ENCODE peak calls at places on chromosomes 13 and 19, in eight cellular contexts. S is fibroblast of lung, J is DND-41, P is astrocyte, T is endothelial cell of umbilical vein, Z is PC-3, R is mammary epithelial cell, F is GM23338. A is an unnamed sample.

GRCh38 chr13:37029617-37030016 is 29.0 kb downstream of the EXOSC8 start:
- DNase-seq in S (peak), J (no peak), P (peak), T (peak), Z (no peak), R (no peak), F (no peak), A (peak)

GRCh38 chr19:3056454-3057016 is 5.8 kb downstream of the TLE5 start:
- DNase-seq in S (no peak), J (no peak), P (no peak), T (no peak), Z (no peak), R (no peak), F (no peak), A (no peak)

GRCh38 chr19:34317311-34317927 is 47.6 kb upstream of the GPI start:
- DNase-seq in S (peak), J (no peak), P (peak), T (peak), Z (no peak), R (peak), F (no peak), A (peak)

GRCh38 chr19:51751655-51752054 is at the start of gene FPR1:
- DNase-seq in S (peak), J (no peak), P (peak), T (no peak), Z (peak), R (peak), F (no peak), A (no peak)

GRCh38 chr13:113337976-113338375 is 26.0 kb downstream of the GRTP1 start:
- DNase-seq in S (no peak), J (no peak), P (no peak), T (no peak), Z (no peak), R (no peak), F (no peak), A (no peak)

GRCh38 chr13:75180805-75181455 is 301.0 kb downstream of the TBC1D4 start:
- DNase-seq in S (peak), J (no peak), P (peak), T (peak), Z (peak), R (no peak), F (no peak), A (peak)

GRCh38 chr19:46668662-46669061 is 7.7 kb upstream of the DACT3 start:
- DNase-seq in S (no peak), J (no peak), P (no peak), T (no peak), Z (no peak), R (no peak), F (no peak), A (no peak)

GRCh38 chr13:73822671-73823592 is 311.3 kb downstream of the KLF12 start:
- DNase-seq in S (no peak), J (no peak), P (no peak), T (peak), Z (no peak), R (no peak), F (no peak), A (no peak)

GRCh38 chr19:5321851-5322681 is 18.5 kb downstream of the PTPRS start:
- DNase-seq in S (no peak), J (no peak), P (no peak), T (no peak), Z (no peak), R (no peak), F (peak), A (no peak)

GRCh38 chr13:37241786-37242185 is 136.3 kb upstream of the CSNK1A1L start:
- DNase-seq in S (peak), J (no peak), P (peak), T (no peak), Z (no peak), R (no peak), F (no peak), A (no peak)

GRCh38 chr13:60261432-60262351 is 98.0 kb upstream of the DIAPH3 start:
- DNase-seq in S (no peak), J (no peak), P (no peak), T (no peak), Z (no peak), R (no peak), F (peak), A (no peak)

GRCh38 chr19:58550362-58551122 is 4.4 kb downstream of the CHMP2A start:
- DNase-seq in S (no peak), J (peak), P (no peak), T (no peak), Z (no peak), R (no peak), F (no peak), A (no peak)

GRCh38 chr13:29959086-29959485 is 108.7 kb upstream of the UBL3 start:
- DNase-seq in S (no peak), J (no peak), P (no peak), T (no peak), Z (no peak), R (no peak), F (peak), A (no peak)

GRCh38 chr13:50303963-50304721 is 288.9 kb downstream of the KCNRG start:
- DNase-seq in S (no peak), J (no peak), P (no peak), T (no peak), Z (no peak), R (no peak), F (no peak), A (no peak)

GRCh38 chr19:35066691-35067563 is 25.4 kb downstream of the HPN start:
- DNase-seq in S (peak), J (peak), P (peak), T (peak), Z (peak), R (peak), F (peak), A (peak)

GRCh38 chr19:459724-460511 is 915 bp downstream of the SHC2 start:
- DNase-seq in S (peak), J (no peak), P (peak), T (peak), Z (peak), R (no peak), F (peak), A (peak)
- TF ChIP-seq EZH2 in S (peak), J (no peak), P (peak), T (peak), Z (no peak), R (no peak), F (peak), A (peak)

GRCh38 chr13:96994030-96994848 is at the start of gene OXGR1:
- DNase-seq in S (no peak), J (no peak), P (no peak), T (no peak), Z (no peak), R (no peak), F (peak), A (peak)
- TF ChIP-seq EZH2 in S (no peak), J (no peak), P (no peak), T (peak), Z (no peak), R (no peak), F (no peak), A (no peak)

DNA sequence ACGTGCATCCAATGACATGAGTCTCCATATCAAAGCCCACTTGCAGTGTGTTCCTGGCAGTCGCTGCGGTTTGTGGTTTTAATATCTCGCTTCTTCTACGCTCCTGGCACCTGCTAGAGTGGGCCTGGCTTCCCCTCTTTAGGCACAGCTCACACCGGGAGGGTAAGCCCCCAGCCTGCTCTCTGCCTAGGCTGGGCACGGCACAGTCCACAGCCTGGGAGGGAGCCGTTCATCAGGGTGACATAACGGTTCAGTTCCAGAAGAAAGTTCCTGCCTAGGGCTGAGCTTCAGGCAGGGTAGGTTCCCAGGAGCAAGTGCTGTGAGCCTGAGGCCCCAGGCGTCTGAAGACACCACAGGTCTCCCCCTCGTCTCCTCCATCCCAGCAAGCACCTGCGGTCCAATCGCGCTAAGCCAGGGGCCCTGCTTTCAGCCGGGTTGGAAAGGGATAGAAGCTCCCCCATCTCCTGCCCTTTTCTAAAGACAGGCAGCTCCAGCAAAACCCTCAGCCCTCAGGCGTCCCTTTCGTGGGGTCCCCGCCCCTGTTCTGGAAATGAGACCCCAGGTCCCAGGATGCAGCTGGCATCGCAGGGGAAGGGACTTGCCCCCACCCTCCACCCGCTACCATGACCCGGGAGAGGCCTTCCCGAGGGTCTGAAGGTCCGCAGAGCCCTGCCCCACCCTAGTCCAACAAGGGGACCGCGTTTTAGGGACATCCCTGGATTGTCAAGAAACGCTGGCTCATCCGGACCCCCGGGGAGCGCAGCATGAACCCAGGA is 121.6 kb upstream of the ZNF507 start:
- DNase-seq in S (no peak), J (peak), P (no peak), T (no peak), Z (no peak), R (peak), F (peak), A (no peak)
- TF ChIP-seq EZH2 in S (no peak), J (no peak), P (no peak), T (no peak), Z (no peak), R (no peak), F (no peak), A (no peak)

GRCh38 chr19:54317108-54317964 is 4.4 kb upstream of the LILRA5 start:
- DNase-seq in S (no peak), J (no peak), P (no peak), T (no peak), Z (no peak), R (no peak), F (peak), A (no peak)
- TF ChIP-seq EZH2 in S (no peak), J (no peak), P (no peak), T (no peak), Z (no peak), R (no peak), F (no peak), A (no peak)

GRCh38 chr13:43785681-43786471 is 896 bp downstream of the ENOX1 start:
- DNase-seq in S (peak), J (no peak), P (peak), T (peak), Z (peak), R (peak), F (peak), A (peak)
- TF ChIP-seq EZH2 in S (no peak), J (no peak), P (no peak), T (peak), Z (no peak), R (no peak), F (peak), A (no peak)

GRCh38 chr13:45861352-45861751 is 9.8 kb upstream of the SIAH3 start:
- DNase-seq in S (peak), J (no peak), P (no peak), T (peak), Z (peak), R (peak), F (no peak), A (no peak)
- TF ChIP-seq EZH2 in S (no peak), J (no peak), P (no peak), T (no peak), Z (no peak), R (no peak), F (no peak), A (no peak)

GRCh38 chr19:18788782-18789421 is 2.2 kb downstream of the COMP start:
- DNase-seq in S (no peak), J (no peak), P (no peak), T (no peak), Z (no peak), R (no peak), F (peak), A (no peak)
- TF ChIP-seq EZH2 in S (peak), J (no peak), P (peak), T (peak), Z (no peak), R (peak), F (peak), A (no peak)

GRCh38 chr13:39415003-39415402 is 188.0 kb downstream of the LHFPL6 start:
- DNase-seq in S (peak), J (no peak), P (no peak), T (peak), Z (no peak), R (no peak), F (no peak), A (peak)

GRCh38 chr13:39408512-39408911 is 194.5 kb downstream of the LHFPL6 start:
- DNase-seq in S (no peak), J (no peak), P (no peak), T (no peak), Z (no peak), R (no peak), F (no peak), A (no peak)

GRCh38 chr13:39414339-39414738 is 188.7 kb downstream of the LHFPL6 start:
- DNase-seq in S (no peak), J (no peak), P (no peak), T (no peak), Z (no peak), R (no peak), F (no peak), A (no peak)

GRCh38 chr13:39410089-39410901 is 192.7 kb downstream of the LHFPL6 start:
- DNase-seq in S (peak), J (no peak), P (peak), T (peak), Z (no peak), R (peak), F (peak), A (peak)

DNA sequence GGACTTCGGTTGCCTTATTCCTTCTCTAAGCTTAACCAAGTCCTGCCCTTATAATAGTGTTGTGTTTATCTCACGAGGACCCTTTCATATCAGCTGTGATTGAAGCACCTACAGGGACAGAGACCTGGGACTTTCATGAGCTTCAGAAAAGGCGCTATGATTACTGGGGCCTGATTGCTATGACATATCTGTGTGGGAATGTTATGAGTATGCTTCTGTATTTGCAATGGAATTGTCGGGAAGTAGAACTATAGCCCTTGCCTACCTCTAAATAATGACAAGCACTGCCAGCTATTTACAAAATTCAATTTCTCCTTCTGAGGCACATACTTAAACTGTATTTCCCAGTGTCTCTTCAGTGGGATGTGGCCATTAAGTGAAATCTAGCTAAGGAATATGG is 191.5 kb downstream of the LHFPL6 start:
- DNase-seq in S (peak), J (no peak), P (no peak), T (no peak), Z (no peak), R (no peak), F (no peak), A (peak)
- TF ChIP-seq EZH2 in S (no peak), J (no peak), P (no peak), T (no peak), Z (no peak), R (no peak), F (no peak), A (no peak)

A was measured in GM23248.